ENCODE peak calls at places on chromosomes 6 and 20, in four cellular contexts. O is fibroblast of pulmonary artery, H is GM13976, Y is epithelial cell of proximal tubule. T is an unnamed sample.

GRCh38 chr6:89411019-89411268 is 1.1 kb downstream of the RRAGD start:
- DNase-seq in Y (no peak), O (no peak), H (no peak), T (no peak)

GRCh38 chr6:38404355-38404754 is 235.4 kb downstream of the BTBD9 start:
- DNase-seq in H (no peak), O (peak; percentile 20), Y (no peak), T (no peak)

GRCh38 chr6:73586416-73586974 is 65.7 kb upstream of the EEF1A1 start:
- DNase-seq in O (peak; percentile 56), Y (peak; percentile 15), H (no peak), T (no peak)

GRCh38 chr6:32858194-32858593 is 4.2 kb downstream of the PSMB9 start:
- DNase-seq in Y (no peak), O (no peak), H (no peak), T (no peak)

GRCh38 chr6:15382712-15383111 is 136.8 kb downstream of the JARID2 start:
- DNase-seq in Y (no peak), H (no peak), O (no peak), T (no peak)

GRCh38 chr20:3071610-3072529 is at the start of gene OXT:
- DNase-seq in O (no peak), Y (no peak), H (peak; percentile 62), T (no peak)

GRCh38 chr6:68038815-68039408 is 596.2 kb upstream of the ADGRB3 start:
- DNase-seq in O (no peak), Y (no peak), H (no peak), T (no peak)

GRCh38 chr6:16487953-16488674 is 249.7 kb downstream of the GMPR start:
- DNase-seq in H (no peak), Y (no peak), O (no peak), T (no peak)

GRCh38 chr6:153129873-153130514 is 1.1 kb downstream of the RGS17 start:
- DNase-seq in O (no peak), Y (no peak), H (peak; percentile 39), T (no peak)

GRCh38 chr6:5986847-5987246 is 19.9 kb downstream of the NRN1 start:
- DNase-seq in H (no peak), Y (no peak), O (no peak), T (no peak)

GRCh38 chr6:125301435-125302391 is at the start of gene HDDC2:
- DNase-seq in Y (no peak), O (peak; percentile 76), H (peak; percentile 81), T (no peak)

GRCh38 chr20:21100590-21101452 is 5.3 kb downstream of the LINC00237 start:
- DNase-seq in O (peak; percentile 10), H (peak; percentile 46), Y (no peak), T (no peak)

GRCh38 chr20:9616455-9616805 is 102.0 kb downstream of the LAMP5 start:
- DNase-seq in Y (no peak), O (no peak), H (no peak), T (no peak)

GRCh38 chr6:10156875-10157274 is 258.0 kb downstream of the TFAP2A start:
- DNase-seq in O (no peak), Y (no peak), H (no peak), T (no peak)

GRCh38 chr20:58944610-58945009 is 36.4 kb upstream of the NELFCD start:
- DNase-seq in Y (no peak), O (no peak), H (no peak), T (no peak)

DNA sequence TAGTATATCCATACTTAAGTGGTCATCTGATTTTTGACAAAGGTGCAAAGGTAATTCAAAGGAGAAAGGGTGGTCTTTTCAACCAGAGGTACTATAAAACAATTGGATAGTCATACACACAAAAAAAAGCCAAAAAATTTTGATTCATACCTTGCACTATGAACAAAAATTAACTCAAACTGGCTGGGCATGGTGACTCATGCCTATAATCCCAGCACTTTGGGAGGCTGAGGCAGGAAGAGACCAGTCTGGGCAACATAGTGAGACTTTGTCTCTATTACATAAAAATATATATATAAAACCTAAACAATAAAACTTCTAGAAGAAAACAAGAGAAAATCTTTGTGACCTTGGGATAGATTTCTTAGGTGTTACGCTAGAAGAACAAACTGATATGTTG is 43.8 kb upstream of the ADIG start:
- DNase-seq in Y (no peak), O (no peak), H (no peak), T (no peak)
- TF ChIP-seq CTCF in Y (no peak), O (no peak), H (no peak), T (no peak)

GRCh38 chr6:158818008-158818579 is 1.1 kb downstream of the EZR start:
- DNase-seq in H (peak; percentile 80), O (peak; percentile 64), Y (no peak), T (peak; percentile 56)

GRCh38 chr6:158817298-158818007 is 1.7 kb downstream of the EZR start:
- DNase-seq in Y (no peak), O (no peak), H (no peak), T (no peak)

GRCh38 chr6:158819977-158820632 is 937 bp upstream of the EZR start:
- DNase-seq in O (no peak), Y (no peak), H (no peak), T (no peak)

GRCh38 chr6:158818580-158819212 is 472 bp downstream of the EZR start:
- DNase-seq in Y (no peak), H (peak; percentile 77), O (peak; percentile 70), T (peak; percentile 28)

DNA sequence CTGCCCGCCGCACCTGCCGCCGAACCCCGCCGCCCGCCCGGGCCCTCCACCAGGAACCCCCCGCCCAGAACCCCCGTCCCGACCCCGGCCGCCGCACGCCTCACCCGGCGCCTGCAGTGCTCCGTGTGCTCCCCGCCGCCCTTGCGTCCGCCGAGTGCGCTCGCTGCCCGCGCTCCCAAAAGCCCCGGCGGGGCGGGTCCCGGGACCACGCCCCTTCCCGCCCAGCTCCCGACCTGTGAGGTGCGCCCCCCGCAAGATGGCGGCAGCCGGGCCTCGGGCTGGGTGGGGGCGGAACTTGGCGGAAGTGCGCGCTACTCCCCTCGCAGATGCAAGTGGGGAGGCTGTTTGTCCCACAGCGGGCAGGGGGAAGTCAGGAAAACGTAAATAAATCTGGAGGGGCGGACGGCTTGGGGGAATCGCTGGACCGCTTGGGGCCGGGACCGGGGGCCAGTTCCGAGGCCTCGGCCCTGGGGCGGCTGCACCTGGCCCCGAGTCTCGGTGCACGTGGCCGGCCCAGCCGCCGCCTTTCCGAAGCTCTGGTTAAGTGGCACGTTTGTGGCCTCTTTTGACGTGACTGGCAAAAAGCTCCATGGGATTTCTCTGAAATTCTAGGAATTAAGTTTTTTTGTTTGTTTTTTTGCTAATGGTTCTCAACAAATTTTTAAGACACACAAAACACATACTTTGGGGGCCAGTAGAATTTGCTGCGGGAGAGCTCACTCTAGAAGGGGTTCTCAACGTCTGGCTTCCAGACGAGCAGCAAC is at the start of gene EZR:
- DNase-seq in H (peak; percentile 96), Y (no peak), O (peak; percentile 70), T (peak; percentile 66)
- TF ChIP-seq CTCF in H (no peak), Y (no peak), O (no peak), T (no peak)

DNA sequence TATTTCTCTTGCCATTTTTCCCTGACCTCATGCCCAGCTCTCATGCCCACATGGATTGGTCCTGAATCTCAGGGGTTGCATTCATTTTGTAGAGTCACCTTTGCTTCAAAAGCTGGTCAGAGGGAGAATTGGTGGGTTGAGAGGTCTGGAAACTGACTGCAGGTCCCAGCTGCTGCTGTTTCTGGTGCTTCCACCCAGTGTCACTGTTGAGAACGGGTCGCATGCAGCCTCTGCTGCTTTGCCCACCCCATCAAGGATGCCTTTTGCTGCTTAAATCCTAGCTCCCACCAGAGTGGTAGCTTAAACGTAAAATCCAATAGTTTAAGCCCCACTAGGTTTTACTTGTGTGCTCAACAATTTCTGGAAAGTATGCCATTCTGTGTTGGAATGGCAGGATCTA is 211.4 kb upstream of the TSHZ2 start:
- DNase-seq in H (no peak), O (no peak), Y (no peak), T (no peak)
- TF ChIP-seq CTCF in H (no peak), O (no peak), Y (no peak), T (no peak)

GRCh38 chr6:296151-297122 is 4.2 kb downstream of the DUSP22 start:
- DNase-seq in H (peak; percentile 57), Y (no peak), O (peak; percentile 18), T (no peak)
- TF ChIP-seq CTCF in H (no peak), Y (no peak), O (no peak), T (no peak)

GRCh38 chr6:128487746-128488145 is 32.7 kb downstream of the PTPRK start:
- DNase-seq in O (peak; percentile 70), Y (peak; percentile 66), H (no peak), T (no peak)

GRCh38 chr6:128491041-128491642 is 29.3 kb downstream of the PTPRK start:
- DNase-seq in H (no peak), O (peak; percentile 57), Y (no peak), T (no peak)

GRCh38 chr6:128482642-128483041 is 37.8 kb downstream of the PTPRK start:
- DNase-seq in Y (no peak), O (no peak), H (no peak), T (no peak)

GRCh38 chr6:128483472-128484135 is 36.8 kb downstream of the PTPRK start:
- DNase-seq in Y (no peak), O (no peak), H (no peak), T (no peak)

DNA sequence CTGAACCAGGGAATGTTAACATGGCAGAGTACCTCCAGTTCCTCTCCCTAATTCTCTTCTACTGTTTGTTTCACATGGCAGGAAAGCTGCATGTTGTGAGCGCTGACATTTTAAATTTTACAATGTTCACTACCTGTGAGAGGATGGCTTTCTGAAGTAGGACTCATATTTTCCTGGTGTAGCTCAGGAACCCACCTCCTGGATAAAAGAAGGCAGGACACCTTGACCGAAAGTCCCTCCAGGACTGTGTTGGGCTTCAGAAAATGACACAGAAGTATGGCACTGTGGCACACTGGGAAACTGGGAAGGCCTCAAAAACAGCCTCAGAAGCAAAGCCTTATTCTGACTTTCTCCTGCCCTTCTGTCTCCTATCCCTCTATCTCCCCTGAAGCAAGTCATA is 33.3 kb downstream of the PTPRK start:
- DNase-seq in H (no peak), O (no peak), Y (no peak), T (no peak)
- TF ChIP-seq CTCF in H (no peak), O (peak; percentile 44), Y (peak; percentile 56), T (no peak)

DNA sequence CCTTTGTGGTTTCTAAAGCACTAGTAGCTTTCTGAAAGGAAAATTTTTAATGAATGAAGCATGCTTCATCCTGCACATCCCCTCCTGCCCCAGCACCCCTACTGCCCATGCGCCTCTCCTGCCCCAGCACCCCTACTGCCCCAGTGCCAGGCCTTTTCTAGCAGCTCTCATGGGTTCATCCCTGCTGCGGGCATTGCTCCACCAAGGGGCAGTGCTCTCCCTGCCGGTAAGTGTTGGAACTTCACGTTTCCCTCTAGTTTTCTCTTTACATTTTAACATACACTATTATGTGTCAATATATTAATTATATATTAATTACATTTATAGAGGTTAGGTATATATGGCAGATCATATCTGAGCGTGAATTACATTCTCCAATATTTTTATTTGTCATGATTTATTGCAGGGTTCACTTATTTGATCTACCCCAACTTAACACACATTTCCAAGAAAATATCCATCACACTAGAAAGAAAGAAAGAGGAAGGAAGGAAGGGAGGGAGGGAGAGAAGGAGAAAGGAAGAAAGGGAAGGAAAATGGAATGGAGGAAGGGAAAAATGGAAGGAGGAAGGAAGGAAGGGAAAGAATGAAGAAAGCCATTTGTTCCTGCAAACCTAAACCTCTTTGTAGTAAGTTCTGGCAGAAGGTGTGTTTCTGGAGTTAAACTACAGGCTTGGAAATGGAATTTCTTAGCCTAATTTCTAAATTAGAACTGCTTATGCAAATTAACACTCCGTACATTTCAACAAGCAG is 46.8 kb downstream of the CEP43 start:
- DNase-seq in O (no peak), Y (no peak), H (no peak), T (no peak)
- TF ChIP-seq CTCF in O (peak; percentile 5), Y (peak; percentile 25), H (no peak), T (no peak)

DNA sequence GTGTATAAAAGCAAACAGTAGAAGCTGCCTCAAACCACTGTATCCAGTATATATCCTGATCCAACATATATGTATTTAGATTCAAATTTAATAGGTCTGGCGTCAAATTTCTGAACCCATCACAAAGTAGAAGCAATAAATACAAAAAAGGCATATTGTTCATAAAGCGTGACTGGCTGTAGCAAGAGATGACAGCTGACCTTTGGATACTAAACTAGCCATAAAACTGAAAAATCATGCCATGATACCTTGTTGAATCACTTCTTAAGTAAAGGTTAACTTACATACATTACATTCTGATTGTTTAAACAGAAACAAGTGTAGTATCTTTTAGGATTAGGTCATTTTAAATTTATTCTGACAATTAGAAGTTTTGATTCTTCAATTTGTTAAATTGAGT is 372.0 kb upstream of the FLRT3 start:
- DNase-seq in O (no peak), Y (no peak), H (no peak), T (no peak)
- TF ChIP-seq CTCF in O (no peak), Y (no peak), H (no peak), T (no peak)

T was measured in D721Med.